ENCODE peak calls at places on chromosomes 13 and 19, in ten cellular contexts. H is foreskin fibroblast, R is uterus, Z is mucosa of descending colon, K is brain microvascular endothelial cell, M is left ventricle myocardium inferior, F is upper lobe of right lung, V is tibial artery, D is BJ, X is BE2C. L is an unnamed sample.

GRCh38 chr13:38871275-38871674 is 119.4 kb downstream of the STOML3 start:
- DNase-seq in K (no peak), R (no peak), M (no peak), Z (no peak), H (no peak), D (no peak), V (no peak), X (no peak), F (no peak), L (no peak)

GRCh38 chr19:20503536-20503935 is 62.0 kb downstream of the ZNF737 start:
- DNase-seq in V (no peak), X (no peak), F (no peak), K (peak; percentile 0), M (no peak), Z (no peak), R (no peak), H (peak; percentile 31), D (no peak), L (no peak)

GRCh38 chr13:19658192-19658591 is 24.7 kb downstream of the MPHOSPH8 start:
- DNase-seq in R (no peak), X (peak; percentile 51), D (no peak), M (no peak), F (no peak), V (no peak), Z (no peak), K (no peak), H (peak; percentile 25), L (no peak)

GRCh38 chr13:109509154-109509905 is 277.1 kb downstream of the IRS2 start:
- DNase-seq in R (no peak), D (peak; percentile 29), H (peak; percentile 86), M (no peak), V (no peak), F (no peak), K (peak; percentile 63), X (no peak), Z (no peak), L (peak; percentile 8)

GRCh38 chr19:8174706-8175105 is 25.3 kb upstream of the FBN3 start:
- DNase-seq in F (no peak), R (no peak), Z (no peak), D (no peak), M (no peak), V (no peak), K (no peak), X (no peak), H (no peak), L (no peak)

GRCh38 chr13:24834902-24835510 is 71.0 kb downstream of the RNF17 start:
- DNase-seq in R (no peak), M (no peak), K (no peak), D (no peak), H (no peak), F (no peak), X (peak; percentile 23), V (no peak), Z (no peak), L (no peak)

GRCh38 chr13:45681101-45681500 is 21.0 kb upstream of the CBY2 start:
- DNase-seq in M (no peak), H (peak; percentile 22), X (no peak), K (no peak), V (no peak), R (peak; percentile 24), D (no peak), F (no peak), Z (no peak), L (no peak)

GRCh38 chr13:21871302-21871862 is 200.5 kb downstream of the FGF9 start:
- DNase-seq in M (no peak), D (no peak), Z (no peak), X (no peak), K (no peak), V (no peak), F (no peak), H (no peak), R (no peak), L (no peak)

GRCh38 chr13:32136716-32137115 is 105.1 kb downstream of the FRY start:
- DNase-seq in K (no peak), M (no peak), F (no peak), R (no peak), X (no peak), V (no peak), Z (no peak), D (no peak), H (no peak), L (no peak)

GRCh38 chr13:53885997-53886396 is 857.4 kb downstream of the OLFM4 start:
- DNase-seq in K (no peak), R (no peak), Z (no peak), H (no peak), X (no peak), M (no peak), V (no peak), D (no peak), F (no peak), L (no peak)

DNA sequence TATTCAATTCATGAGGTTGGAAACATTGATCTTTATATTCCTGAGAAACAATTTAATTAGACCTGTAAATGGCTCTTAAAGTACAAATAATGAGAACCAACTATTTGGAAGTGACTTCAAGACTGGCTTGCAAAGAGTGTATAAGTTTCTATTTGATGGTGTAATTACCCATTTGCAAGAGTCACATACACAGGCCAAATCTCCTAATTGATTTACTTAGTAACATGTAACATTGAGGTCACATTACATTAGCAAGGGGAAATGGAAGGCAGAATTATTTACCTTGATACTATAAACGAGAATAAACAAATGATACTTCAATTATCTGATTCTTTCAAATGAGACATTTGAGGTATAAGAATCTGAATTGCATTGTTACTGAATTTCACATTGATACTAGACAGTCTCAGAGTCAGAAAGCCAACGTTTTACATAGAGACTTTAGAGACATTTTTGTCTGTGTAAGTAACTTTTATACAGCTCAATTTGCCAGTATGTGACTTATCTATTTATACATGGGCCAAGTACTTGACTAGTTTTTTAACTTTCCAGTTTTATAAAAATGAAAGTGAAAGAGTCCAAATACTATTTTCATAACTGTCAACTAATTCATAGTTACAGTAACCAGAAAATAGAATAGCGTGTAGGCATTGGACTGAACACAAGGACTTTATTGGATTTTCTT is 95.6 kb upstream of the RFC3 start:
- DNase-seq in V (no peak), X (no peak), M (no peak), F (no peak), D (no peak), K (no peak), Z (no peak), H (no peak), R (no peak), L (no peak)
- H3K4me3 ChIP-seq in V (no peak overlapping the region), X (no peak overlapping the region), M (peak overlapping the region; percentile 12), F (no peak overlapping the region), D (no peak overlapping the region), K (no peak overlapping the region), Z (no peak overlapping the region), H (peak overlapping the region; percentile 6), R (no peak overlapping the region), L (no peak overlapping the region)

GRCh38 chr13:34176636-34177035 is 358.7 kb downstream of the RFC3 start:
- DNase-seq in K (no peak), H (no peak), M (no peak), V (no peak), Z (no peak), F (no peak), X (no peak), R (no peak), D (no peak), L (no peak)

GRCh38 chr13:34174671-34175145 is 356.8 kb downstream of the RFC3 start:
- DNase-seq in K (no peak), H (peak; percentile 47), F (no peak), V (no peak), Z (no peak), M (no peak), X (no peak), R (no peak), D (peak; percentile 77), L (no peak)

DNA sequence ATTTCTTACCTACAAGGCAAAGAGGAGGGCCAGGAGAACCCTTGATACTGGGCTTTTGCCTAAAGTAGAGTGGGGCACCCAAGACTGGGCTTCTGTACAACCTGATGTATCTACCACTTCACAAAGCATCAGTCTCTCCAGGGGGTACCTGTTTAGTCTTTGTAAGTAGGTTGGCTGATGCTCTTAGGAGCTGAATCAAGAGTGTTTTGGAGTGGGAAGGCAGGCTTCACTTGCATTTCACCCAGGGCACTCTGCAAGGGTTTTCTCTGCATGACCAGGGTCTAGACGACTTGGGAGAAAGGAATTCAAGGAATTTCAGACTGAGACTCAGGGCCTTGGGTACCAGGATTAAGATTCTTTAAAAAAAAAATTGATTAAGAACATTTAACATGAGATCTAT is 361.5 kb downstream of the RFC3 start:
- DNase-seq in Z (no peak), F (no peak), V (no peak), H (peak; percentile 23), M (no peak), X (no peak), R (no peak), D (no peak), K (no peak), L (no peak)
- H3K4me3 ChIP-seq in Z (no peak overlapping the region), F (no peak overlapping the region), V (no peak overlapping the region), H (no peak overlapping the region), M (no peak overlapping the region), X (no peak overlapping the region), R (no peak overlapping the region), D (no peak overlapping the region), K (no peak overlapping the region), L (no peak overlapping the region)

DNA sequence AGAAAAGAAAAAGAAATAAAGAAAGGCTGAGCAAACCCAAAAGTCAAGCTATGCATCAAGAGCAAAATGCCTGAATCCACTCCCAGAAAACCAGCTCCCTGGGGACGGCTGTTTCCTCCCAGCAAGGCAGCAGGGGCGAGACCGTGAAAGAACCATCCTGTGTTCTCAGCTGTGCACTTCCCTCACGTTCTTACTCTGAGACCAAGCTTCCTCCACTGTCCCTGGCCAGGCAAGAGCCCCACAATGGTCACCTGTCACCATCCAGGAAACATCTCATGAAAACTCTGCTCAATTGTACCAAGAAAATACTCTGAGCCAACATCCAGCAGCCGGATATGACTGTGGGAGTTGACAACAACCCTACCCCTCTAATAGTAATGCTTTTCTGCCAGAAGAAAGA is 22.9 kb downstream of the RAB20 start:
- DNase-seq in H (no peak), M (peak; percentile 72), Z (no peak), R (peak; percentile 38), K (no peak), X (no peak), V (peak; percentile 70), D (no peak), F (no peak), L (no peak)
- H3K4me3 ChIP-seq in H (no peak overlapping the region), M (no peak overlapping the region), Z (no peak overlapping the region), R (no peak overlapping the region), K (no peak overlapping the region), X (no peak overlapping the region), V (no peak overlapping the region), D (no peak overlapping the region), F (no peak overlapping the region), L (no peak overlapping the region)

DNA sequence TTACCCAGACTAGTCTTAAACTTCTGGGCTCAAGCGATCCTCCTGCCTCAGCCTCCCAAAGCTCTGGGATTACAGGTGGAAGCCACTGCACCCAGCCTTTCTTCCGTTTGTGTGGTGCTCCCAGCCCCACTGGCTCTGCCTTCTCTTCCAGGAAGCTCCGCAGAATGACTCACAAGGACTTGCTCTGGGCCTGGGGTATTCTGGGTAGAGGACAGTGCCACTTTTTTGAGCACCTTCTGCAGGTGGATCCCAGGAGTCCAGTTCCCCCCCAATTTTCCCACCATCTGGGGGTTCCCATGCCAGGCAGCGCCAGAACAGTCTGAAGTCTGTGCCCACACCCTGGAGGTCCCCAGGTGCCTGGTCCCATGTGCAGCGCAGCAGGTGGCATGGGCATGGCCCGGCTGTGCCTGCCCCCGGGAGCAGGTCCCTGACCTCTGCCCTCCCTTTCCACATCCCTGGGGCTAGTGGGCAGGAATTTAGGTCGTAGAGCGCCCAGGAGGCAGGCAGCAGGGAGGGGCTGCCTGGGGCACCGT is 1.6 kb downstream of the REEP6 start:
- DNase-seq in K (no peak), D (no peak), F (no peak), H (no peak), M (no peak), V (no peak), X (no peak), Z (peak; percentile 54), R (no peak), L (no peak)
- H3K4me3 ChIP-seq in K (no peak overlapping the region), D (no peak overlapping the region), F (no peak overlapping the region), H (no peak overlapping the region), M (no peak overlapping the region), V (no peak overlapping the region), X (no peak overlapping the region), Z (no peak overlapping the region), R (no peak overlapping the region), L (no peak overlapping the region)

L was measured in AG04450.